ENCODE peak calls at places on chromosomes 12 and 14, in six cellular contexts. A, V, U, W, K and D are unnamed samples.

GRCh38 chr14:92373336-92373735 is 50.4 kb downstream of the SLC24A4 start:
- DNase-seq in A (no peak), V (no peak), U (no peak), W (no peak), K (no peak), D (no peak)

GRCh38 chr12:99055294-99055693 is 410.2 kb downstream of the APAF1 start:
- DNase-seq in A (no peak), V (no peak), U (no peak), W (no peak), K (no peak), D (no peak)

GRCh38 chr14:103188691-103189480 is 65.6 kb downstream of the TNFAIP2 start:
- DNase-seq in A (no peak), V (no peak), U (no peak), W (no peak), K (no peak), D (no peak)

GRCh38 chr12:62693291-62694040 is 226.8 kb downstream of the MON2 start:
- DNase-seq in A (no peak), V (no peak), U (no peak), W (no peak), K (no peak), D (no peak)

GRCh38 chr14:55019968-55020554 is 6.8 kb downstream of the WDHD1 start:
- DNase-seq in A (no peak), V (no peak), U (no peak), W (no peak), K (no peak), D (no peak)

GRCh38 chr12:92218394-92219077 is 72.9 kb upstream of the BTG1 start:
- DNase-seq in A (no peak), V (no peak), U (no peak), W (no peak), K (no peak), D (no peak)

GRCh38 chr12:123141615-123142517 is 9.0 kb downstream of the PITPNM2 start:
- DNase-seq in A (no peak), V (peak), U (no peak), W (no peak), K (no peak), D (no peak)

GRCh38 chr12:57835366-57836288 is 10.9 kb downstream of the CTDSP2 start:
- DNase-seq in A (no peak), V (no peak), U (no peak), W (no peak), K (no peak), D (no peak)

GRCh38 chr12:84814664-84815245 is 97.8 kb downstream of the SLC6A15 start:
- DNase-seq in A (no peak), V (no peak), U (no peak), W (no peak), K (no peak), D (no peak)

GRCh38 chr12:78245111-78245510 is 414.4 kb downstream of the NAV3 start:
- DNase-seq in A (no peak), V (no peak), U (no peak), W (no peak), K (no peak), D (no peak)

GRCh38 chr12:120941412-120941811 is 36.9 kb upstream of the HNF1A start:
- DNase-seq in A (no peak), V (no peak), U (no peak), W (no peak), K (no peak), D (no peak)

GRCh38 chr12:127655691-127656090 is 611.3 kb upstream of the TMEM132C start:
- DNase-seq in A (no peak), V (no peak), U (no peak), W (no peak), K (no peak), D (no peak)

GRCh38 chr14:70086685-70087379 is 101.9 kb downstream of the SLC8A3 start:
- DNase-seq in A (no peak), V (peak), U (no peak), W (no peak), K (peak), D (no peak)

GRCh38 chr14:68941820-68942219 is 37.3 kb downstream of the ACTN1 start:
- DNase-seq in A (no peak), V (peak), U (peak), W (no peak), K (no peak), D (no peak)

GRCh38 chr12:47361389-47362031 is 281.8 kb upstream of the AMIGO2 start:
- DNase-seq in A (no peak), V (no peak), U (no peak), W (no peak), K (peak), D (no peak)

GRCh38 chr14:70808402-70809237 is 693 bp downstream of the MAP3K9 start:
- DNase-seq in A (no peak), V (no peak), U (no peak), W (no peak), K (no peak), D (no peak)

GRCh38 chr14:64147126-64147790 is 146.9 kb downstream of the ESR2 start:
- DNase-seq in A (no peak), V (no peak), U (no peak), W (no peak), K (no peak), D (no peak)

GRCh38 chr14:74630881-74631690 is 19.0 kb upstream of the LTBP2 start:
- DNase-seq in A (no peak), V (no peak), U (no peak), W (no peak), K (no peak), D (no peak)
- TF ChIP-seq TAF1 in A (no peak), V (no peak), U (no peak), W (no peak), K (no peak), D (no peak)

DNA sequence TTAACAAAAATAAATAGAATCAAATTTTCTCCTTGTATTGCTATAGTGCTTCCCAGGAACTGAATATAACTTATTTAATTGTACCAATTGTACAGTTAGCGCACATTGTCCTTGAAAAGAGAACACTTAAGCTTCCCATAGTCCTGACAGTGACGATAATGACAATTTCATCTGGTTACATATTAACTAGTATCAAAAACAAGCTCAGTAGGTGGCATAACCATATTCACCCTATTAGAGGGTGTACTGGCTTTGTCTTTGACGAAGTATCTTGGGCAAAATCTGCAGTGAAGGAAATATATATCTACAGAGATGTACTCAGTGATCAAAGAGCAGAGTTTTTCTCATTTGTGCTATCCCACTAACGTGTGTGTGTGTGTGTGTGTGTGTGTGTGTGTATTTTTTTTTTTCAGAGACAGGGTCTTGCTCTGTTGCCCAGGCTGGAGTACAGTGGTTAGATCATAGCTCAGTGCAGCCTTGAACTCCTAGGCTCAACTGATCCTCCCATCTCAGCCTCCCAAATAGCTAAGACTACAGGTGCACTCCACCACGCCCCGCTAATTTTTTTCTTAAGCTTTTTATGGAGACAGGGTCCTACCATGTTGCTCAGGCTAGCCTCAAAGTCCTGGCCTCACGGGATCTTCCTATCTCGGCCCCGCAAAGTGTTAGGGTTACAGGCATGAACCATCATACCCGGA is 4.9 kb upstream of the A2M start:
- DNase-seq in A (no peak), V (no peak), U (no peak), W (no peak), K (no peak), D (no peak)
- TF ChIP-seq POLR2A in A (no peak), V (no peak), U (no peak), W (no peak), K (no peak), D (no peak)

DNA sequence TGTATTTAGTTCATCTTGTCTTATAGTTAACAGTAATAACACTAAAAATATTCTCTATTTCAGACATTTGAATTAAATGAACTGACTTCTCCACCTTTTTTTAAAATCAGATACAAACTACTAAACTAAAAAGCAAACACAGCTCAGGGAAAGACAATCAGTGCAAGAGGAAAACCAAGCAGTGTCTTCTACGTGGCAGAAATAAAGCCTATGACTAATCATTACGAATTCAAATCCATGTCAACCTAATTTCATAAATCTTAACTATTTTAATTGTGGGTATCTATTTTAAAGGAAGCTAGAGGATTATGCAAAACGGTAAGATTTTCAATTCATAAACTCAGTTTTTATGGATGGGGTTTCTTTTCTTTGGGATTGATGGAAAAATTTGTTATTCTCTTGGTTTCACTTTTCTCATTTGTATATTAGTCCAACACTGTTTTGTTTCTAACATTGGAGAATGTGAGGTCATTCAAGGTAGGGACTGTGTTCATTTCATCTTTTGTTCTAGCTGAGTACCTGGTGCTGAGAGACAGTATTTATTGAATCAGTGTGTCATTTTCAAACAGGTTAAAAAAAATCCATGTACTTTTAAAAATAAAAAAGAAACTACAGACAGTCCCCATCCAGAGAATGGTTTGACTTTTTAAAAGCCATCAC is 12.8 kb upstream of the PALS1 start:
- DNase-seq in A (no peak), V (no peak), U (no peak), W (no peak), K (no peak), D (no peak)
- TF ChIP-seq TAF1 in A (no peak), V (no peak), U (no peak), W (no peak), K (no peak), D (no peak)

GRCh38 chr12:26112703-26113147 is 12.1 kb downstream of the BHLHE41 start:
- DNase-seq in A (no peak), V (no peak), U (no peak), W (no peak), K (no peak), D (no peak)

GRCh38 chr12:26114720-26115406 is 10.0 kb downstream of the BHLHE41 start:
- DNase-seq in A (no peak), V (no peak), U (no peak), W (no peak), K (no peak), D (no peak)

GRCh38 chr12:26112232-26112631 is 12.6 kb downstream of the BHLHE41 start:
- DNase-seq in A (no peak), V (no peak), U (no peak), W (no peak), K (no peak), D (no peak)

GRCh38 chr12:26113194-26113654 is 11.6 kb downstream of the BHLHE41 start:
- DNase-seq in A (no peak), V (no peak), U (no peak), W (no peak), K (no peak), D (no peak)

DNA sequence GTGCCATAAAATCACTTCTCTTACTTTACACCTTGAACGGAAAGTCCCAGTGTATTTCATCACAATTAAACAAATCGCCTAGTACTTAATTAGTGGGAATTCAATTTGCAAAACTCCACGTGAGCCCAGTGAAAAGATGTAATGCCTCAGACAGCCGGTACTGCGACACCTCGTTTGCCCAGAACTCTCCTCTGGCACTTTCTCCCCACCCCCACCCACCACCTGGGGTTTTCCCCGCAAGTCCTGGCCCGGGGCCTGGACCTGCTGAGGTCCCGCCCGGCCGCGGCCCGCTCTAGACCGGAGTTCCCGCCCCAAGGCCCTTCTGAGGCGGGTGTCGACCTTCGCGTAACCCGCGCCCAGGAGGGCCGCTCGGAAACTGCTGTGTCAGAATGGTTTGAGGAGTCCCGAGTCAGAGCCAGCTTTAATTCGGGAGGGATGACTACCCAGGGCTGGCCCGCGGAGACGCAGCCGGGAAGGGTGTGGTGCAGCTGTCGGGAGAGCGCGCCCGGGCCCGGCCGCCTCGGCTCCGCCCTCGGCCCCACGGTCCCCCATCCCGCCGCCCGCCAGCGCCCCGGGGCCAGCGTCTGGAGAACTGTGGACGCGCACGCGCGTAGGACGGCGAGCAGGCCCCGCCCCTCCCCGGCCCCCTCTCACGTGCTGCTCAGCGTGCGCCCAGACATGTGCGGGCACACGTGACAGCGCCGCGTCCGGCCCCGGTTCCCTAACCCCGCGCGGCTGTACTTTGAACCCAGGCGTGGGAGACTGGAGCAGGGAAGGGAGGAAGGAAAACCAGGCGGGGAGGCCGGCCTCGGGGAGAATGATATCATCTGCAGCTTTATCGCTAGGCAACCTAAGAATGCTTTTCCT is 10.8 kb downstream of the BHLHE41 start:
- DNase-seq in A (peak), V (peak), U (peak), W (no peak), K (peak), D (peak)
- TF ChIP-seq POLR2A in A (peak), V (no peak), U (no peak), W (peak), K (no peak), D (no peak)

GRCh38 chr12:34605955-34606748 is 583.9 kb downstream of the ALG10 start:
- DNase-seq in A (no peak), V (no peak), U (no peak), W (no peak), K (no peak), D (no peak)

GRCh38 chr12:34606749-34607519 is 584.6 kb downstream of the ALG10 start:
- DNase-seq in A (no peak), V (no peak), U (no peak), W (no peak), K (no peak), D (no peak)

GRCh38 chr12:34604631-34605509 is 582.6 kb downstream of the ALG10 start:
- DNase-seq in A (no peak), V (no peak), U (no peak), W (no peak), K (no peak), D (no peak)

GRCh38 chr12:34604227-34604626 is 581.9 kb downstream of the ALG10 start:
- DNase-seq in A (no peak), V (no peak), U (no peak), W (no peak), K (no peak), D (no peak)

GRCh38 chr12:34605510-34605887 is 583.2 kb downstream of the ALG10 start:
- DNase-seq in A (no peak), V (no peak), U (no peak), W (no peak), K (no peak), D (no peak)
- TF ChIP-seq TAF1 in A (no peak), V (no peak), U (no peak), W (no peak), K (no peak), D (no peak)

GRCh38 chr14:50058112-50058511 is 58.3 kb downstream of the VCPKMT start:
- DNase-seq in A (no peak), V (no peak), U (no peak), W (no peak), K (no peak), D (no peak)
- TF ChIP-seq POLR2A in A (no peak), V (no peak), U (no peak), W (no peak), K (no peak), D (no peak)